ENCODE peak calls at places on chromosomes 5 and 9, in ten cellular contexts. C is transverse colon, U is uterus, G is suprapubic skin, P is HepG2, Q is HCT116, V is body of pancreas, D is tibial nerve, L is adrenal gland, B is IMR-90. O is an unnamed sample.

GRCh38 chr5:53256746-53257145 is 147.2 kb upstream of the MOCS2 start:
- DNase-seq in C (no peak), U (no peak), G (no peak), P (no peak), Q (no peak), V (no peak), D (no peak), L (no peak), B (peak; percentile 89), O (no peak)

GRCh38 chr5:106331415-106331814 is 1339.3 kb downstream of the EFNA5 start:
- DNase-seq in C (no peak), U (no peak), G (no peak), P (no peak), Q (no peak), V (no peak), D (no peak), L (no peak), B (peak; percentile 98), O (no peak)

GRCh38 chr5:60196382-60197113 is 303.0 kb upstream of the PDE4D start:
- DNase-seq in C (no peak), U (peak; percentile 42), G (peak; percentile 61), P (no peak), Q (peak; percentile 12), V (no peak), D (peak; percentile 14), L (peak; percentile 26), B (peak; percentile 72), O (peak; percentile 45)

GRCh38 chr5:66666778-66667177 is 70.6 kb downstream of the MAST4 start:
- DNase-seq in C (peak; percentile 24), U (no peak), G (no peak), P (no peak), Q (no peak), V (peak; percentile 45), D (no peak), L (no peak), B (no peak), O (no peak)

GRCh38 chr5:116361171-116361967 is 213.3 kb downstream of the SEMA6A start:
- DNase-seq in C (peak; percentile 69), U (no peak), G (peak; percentile 63), P (no peak), Q (no peak), V (peak; percentile 76), D (no peak), L (peak; percentile 79), B (no peak), O (no peak)

GRCh38 chr9:89668216-89668867 is 63.5 kb downstream of the GADD45G start:
- DNase-seq in C (no peak), U (no peak), G (no peak), P (no peak), Q (no peak), V (no peak), D (no peak), L (no peak), B (no peak), O (no peak)

GRCh38 chr9:105901514-105902109 is 207.3 kb downstream of the TMEM38B start:
- DNase-seq in C (no peak), U (no peak), G (no peak), P (peak; percentile 25), Q (no peak), V (peak; percentile 17), D (no peak), L (peak; percentile 56), B (peak; percentile 3), O (peak; percentile 60)

GRCh38 chr5:33311893-33312292 is 128.9 kb upstream of the TARS1 start:
- DNase-seq in C (no peak), U (no peak), G (no peak), P (no peak), Q (peak; percentile 4), V (no peak), D (no peak), L (no peak), B (peak; percentile 99), O (peak; percentile 24)

GRCh38 chr9:127614961-127615360 is 2.9 kb downstream of the STXBP1 start:
- DNase-seq in C (no peak), U (no peak), G (no peak), P (no peak), Q (no peak), V (no peak), D (no peak), L (peak; percentile 62), B (no peak), O (no peak)

GRCh38 chr9:127611796-127612790 is at the start of gene STXBP1:
- DNase-seq in C (peak; percentile 91), U (peak; percentile 83), G (peak; percentile 88), P (peak; percentile 55), Q (peak; percentile 51), V (peak; percentile 94), D (peak; percentile 79), L (peak; percentile 92), B (peak; percentile 76), O (peak; percentile 99)

GRCh38 chr9:127608104-127608966 is 3.7 kb upstream of the STXBP1 start:
- DNase-seq in C (peak; percentile 79), U (peak; percentile 81), G (peak; percentile 68), P (peak; percentile 66), Q (peak; percentile 73), V (peak; percentile 87), D (no peak), L (peak; percentile 79), B (peak; percentile 38), O (peak; percentile 59)

DNA sequence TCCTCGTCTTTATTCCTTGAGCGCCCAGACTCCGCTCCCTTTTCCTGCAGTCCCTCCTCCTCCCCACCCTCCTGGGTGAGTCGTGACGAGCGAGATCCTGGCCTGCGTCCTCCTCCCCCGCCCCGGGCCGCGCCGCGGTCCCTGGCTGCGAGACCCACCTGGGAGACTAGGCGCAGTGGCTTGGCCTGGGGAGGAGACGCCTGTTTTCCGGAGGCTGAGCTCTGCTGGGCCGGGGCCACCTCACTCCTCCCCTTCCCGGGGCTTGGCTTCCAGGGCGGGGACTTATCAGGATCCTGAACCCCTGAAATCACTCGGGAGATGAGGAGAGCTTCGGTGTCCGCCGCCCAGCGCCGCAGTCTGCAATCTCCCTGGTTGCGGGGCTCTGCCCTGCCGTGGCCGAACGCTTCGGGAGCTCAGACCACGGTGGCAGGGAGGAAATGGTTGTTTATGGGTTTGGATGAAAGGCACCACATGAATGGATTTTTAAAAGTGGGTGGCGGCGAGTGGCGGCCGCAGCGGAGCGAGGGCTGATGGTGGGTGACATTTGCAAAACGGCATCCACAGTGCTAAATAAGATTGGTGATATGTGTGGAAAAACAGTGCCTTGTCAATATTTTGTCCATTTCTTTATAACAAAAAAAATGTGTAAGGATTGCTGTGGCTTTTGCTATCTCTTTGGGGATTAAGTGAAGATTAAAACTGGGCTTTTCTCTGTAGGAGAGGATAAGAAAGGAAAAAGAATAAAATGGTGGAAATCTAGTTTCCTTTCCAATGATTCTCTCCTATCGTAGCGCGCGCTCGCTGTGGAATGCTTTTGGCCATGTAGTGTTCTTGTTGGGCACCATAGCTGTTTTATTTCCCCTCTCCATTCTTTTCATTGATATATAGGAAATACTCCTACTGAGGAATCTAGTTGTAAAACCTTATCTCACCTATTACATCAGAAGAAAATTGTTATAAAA is 1.2 kb downstream of the STXBP1 start:
- DNase-seq in C (peak; percentile 54), U (peak; percentile 79), G (peak; percentile 88), P (no peak), Q (no peak), V (peak; percentile 67), D (peak; percentile 71), L (peak; percentile 70), B (peak; percentile 57), O (peak; percentile 93)
- TF ChIP-seq POLR2A in C (peak; percentile 35), U (peak; percentile 73), G (peak; percentile 33), P (no peak), Q (no peak), V (peak; percentile 59), D (peak; percentile 58), L (peak; percentile 65), B (peak; percentile 43), O (peak; percentile 81)

GRCh38 chr5:149357370-149358293 is at the start of gene PCYOX1L:
- DNase-seq in C (peak; percentile 96), U (peak; percentile 96), G (peak; percentile 96), P (peak; percentile 92), Q (peak; percentile 90), V (peak; percentile 96), D (peak; percentile 92), L (peak; percentile 97), B (peak; percentile 93), O (peak; percentile 93)
- TF ChIP-seq POLR2A in C (no peak), U (peak; percentile 42), G (peak; percentile 25), P (peak; percentile 80), Q (peak; percentile 44), V (peak; percentile 36), D (peak; percentile 69), L (peak; percentile 43), B (no peak), O (peak; percentile 88)

GRCh38 chr5:41924872-41925554 is at the start of gene FBXO4:
- DNase-seq in C (peak; percentile 88), U (peak; percentile 75), G (peak; percentile 94), P (peak; percentile 71), Q (peak; percentile 61), V (peak; percentile 89), D (peak; percentile 63), L (peak; percentile 84), B (peak; percentile 78), O (peak; percentile 86)
- TF ChIP-seq POLR2A in C (peak; percentile 83), U (no peak), G (peak; percentile 74), P (peak; percentile 77), Q (peak; percentile 81), V (peak; percentile 89), D (peak; percentile 80), L (peak; percentile 65), B (peak; percentile 84), O (peak; percentile 82)

GRCh38 chr5:157509587-157509986 is 49.6 kb downstream of the NIPAL4 start:
- DNase-seq in C (no peak), U (no peak), G (no peak), P (no peak), Q (no peak), V (no peak), D (no peak), L (no peak), B (no peak), O (no peak)

GRCh38 chr5:157505496-157505895 is 45.5 kb downstream of the NIPAL4 start:
- DNase-seq in C (no peak), U (no peak), G (no peak), P (no peak), Q (no peak), V (no peak), D (no peak), L (no peak), B (no peak), O (no peak)

GRCh38 chr5:157510682-157511081 is 50.7 kb downstream of the NIPAL4 start:
- DNase-seq in C (no peak), U (no peak), G (no peak), P (no peak), Q (no peak), V (no peak), D (no peak), L (no peak), B (no peak), O (no peak)

GRCh38 chr5:157506066-157506590 is 46.1 kb downstream of the NIPAL4 start:
- DNase-seq in C (no peak), U (no peak), G (no peak), P (no peak), Q (no peak), V (no peak), D (no peak), L (no peak), B (no peak), O (no peak)

DNA sequence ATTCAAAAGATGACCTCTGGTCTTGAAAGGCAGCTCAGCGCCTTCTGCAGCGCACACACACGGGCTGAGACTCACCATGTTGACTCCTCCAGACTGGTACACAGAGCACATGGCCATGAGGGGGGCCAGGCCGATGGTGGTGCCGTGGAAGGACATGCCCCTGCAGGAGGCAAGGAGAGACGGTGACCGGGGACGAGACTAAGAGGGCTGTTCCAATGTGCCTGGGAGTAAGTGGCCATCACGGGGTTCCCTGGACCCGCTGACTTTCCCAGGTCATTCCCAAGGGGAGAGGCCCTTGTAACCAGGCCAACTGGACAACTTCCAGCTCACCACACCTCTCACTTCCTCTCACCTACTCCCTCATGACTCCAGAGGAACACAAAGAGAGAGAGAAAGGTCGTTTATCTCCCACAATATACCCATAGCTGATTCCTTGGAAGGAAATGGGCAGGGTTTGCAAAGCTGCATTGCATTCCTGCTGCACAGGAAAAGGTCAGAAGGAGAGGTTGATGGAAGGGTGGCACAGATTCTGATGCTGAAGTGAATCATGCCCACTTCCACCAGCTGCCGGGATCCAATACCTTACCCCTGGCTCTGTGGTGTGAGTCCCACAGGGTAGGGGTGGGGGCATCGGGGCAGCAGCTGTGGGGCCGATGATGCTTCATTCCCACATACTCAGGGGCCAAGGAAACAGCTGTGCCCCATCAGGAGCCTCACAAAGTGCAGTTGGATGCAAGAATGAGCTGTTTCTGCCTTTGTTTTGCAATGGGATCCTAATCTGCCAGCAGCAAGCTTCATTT is 47.2 kb downstream of the NIPAL4 start:
- DNase-seq in C (peak; percentile 77), U (no peak), G (no peak), P (no peak), Q (no peak), V (no peak), D (no peak), L (no peak), B (peak; percentile 68), O (peak; percentile 54)
- TF ChIP-seq POLR2A in C (no peak), U (no peak), G (no peak), P (no peak), Q (no peak), V (no peak), D (no peak), L (no peak), B (no peak), O (no peak)